ENCODE peak calls at places on chromosomes 6 and 20, in seven cellular contexts. E, M, O, P, X, I and N are unnamed samples.

GRCh38 chr20:43761396-43762340 is 34.9 kb upstream of the GTSF1L start:
- DNase-seq in I (no peak), M (no peak), X (no peak), O (no peak), P (no peak), E (no peak), N (peak)

GRCh38 chr6:69868961-69869360 is 2.6 kb downstream of the COL19A1 start:
- DNase-seq in M (no peak), I (no peak), E (no peak), X (no peak), P (no peak), O (no peak), N (no peak)

GRCh38 chr20:11807070-11807741 is 110.5 kb upstream of the BTBD3 start:
- DNase-seq in I (no peak), M (no peak), E (no peak), X (no peak), P (peak), O (no peak), N (peak)

GRCh38 chr20:59120491-59120890 is 43.1 kb upstream of the ZNF831 start:
- DNase-seq in E (peak), M (no peak), P (no peak), X (no peak), O (no peak), I (no peak), N (no peak)

GRCh38 chr20:7610681-7611080 is 329.6 kb downstream of the HAO1 start:
- DNase-seq in E (no peak), O (no peak), P (no peak), M (no peak), X (no peak), I (no peak), N (peak)

GRCh38 chr6:33312361-33313104 is 1.3 kb downstream of the TAPBP start:
- DNase-seq in I (peak), M (peak), E (peak), O (peak), P (peak), X (no peak), N (peak)

GRCh38 chr20:61556116-61556515 is 304.1 kb downstream of the CDH4 start:
- DNase-seq in O (no peak), E (no peak), X (no peak), I (no peak), M (no peak), P (peak), N (peak)

GRCh38 chr6:158877716-158878115 is 58.5 kb upstream of the EZR start:
- DNase-seq in X (no peak), M (no peak), O (no peak), E (no peak), I (no peak), P (no peak), N (no peak)

GRCh38 chr20:19785173-19785799 is 27.2 kb downstream of the RIN2 start:
- DNase-seq in O (no peak), E (no peak), P (peak), I (no peak), M (no peak), X (no peak), N (no peak)

GRCh38 chr20:59848182-59848581 is 85.3 kb downstream of the SYCP2 start:
- DNase-seq in M (no peak), O (no peak), X (no peak), E (no peak), P (no peak), I (no peak), N (no peak)

GRCh38 chr20:45592574-45593189 is 13.6 kb upstream of the WFDC8 start:
- DNase-seq in X (no peak), P (peak), E (no peak), M (no peak), I (no peak), O (no peak), N (peak)

GRCh38 chr6:158799051-158799792 is 19.9 kb downstream of the EZR start:
- DNase-seq in X (no peak), O (no peak), E (no peak), M (no peak), I (no peak), P (peak), N (peak)

GRCh38 chr6:8060346-8060745 is 3.8 kb downstream of the BLOC1S5 start:
- DNase-seq in E (no peak), M (no peak), I (no peak), O (no peak), X (no peak), P (no peak), N (no peak)